ENCODE peak calls at places on chromosomes 7 and 10, in five cellular contexts. G is heart left ventricle, J is HuH-7.5, H is BJ, S is fibroblast of lung. O is an unnamed sample.

GRCh38 chr7:17298840-17299476 is 506 bp downstream of the AHR start:
- DNase-seq in H (no peak), J (peak), G (peak), S (peak), O (peak)

GRCh38 chr10:99520040-99520803 is 12.5 kb upstream of the NKX2-3 start:
- DNase-seq in H (no peak), J (peak), S (no peak), G (no peak), O (no peak)

GRCh38 chr10:44184633-44185314 is 200.1 kb downstream of the CXCL12 start:
- DNase-seq in G (no peak), H (no peak), S (no peak), J (no peak), O (no peak)

GRCh38 chr7:42493436-42494198 is 256.6 kb upstream of the GLI3 start:
- DNase-seq in S (peak), J (no peak), G (peak), H (peak), O (peak)

GRCh38 chr7:24721378-24722030 is 35.8 kb downstream of the GSDME start:
- DNase-seq in S (no peak), H (no peak), J (no peak), G (no peak), O (no peak)

GRCh38 chr7:499853-500485 is 19.7 kb downstream of the PDGFA start:
- DNase-seq in S (no peak), J (no peak), H (no peak), G (peak), O (no peak)

GRCh38 chr10:27890971-27891370 is 107.9 kb downstream of the ODAD2 start:
- DNase-seq in S (peak), G (no peak), H (no peak), J (no peak), O (no peak)

GRCh38 chr10:29795856-29796255 is 161.1 kb upstream of the SVIL start:
- DNase-seq in G (no peak), S (peak), J (no peak), H (peak), O (peak)

GRCh38 chr10:69948261-69948660 is 104.4 kb upstream of the MACROH2A2 start:
- DNase-seq in G (no peak), J (no peak), S (no peak), H (no peak), O (no peak)

GRCh38 chr10:24552346-24553016 is 171.2 kb downstream of the ARHGAP21 start:
- DNase-seq in H (no peak), G (no peak), J (peak), S (no peak), O (no peak)

GRCh38 chr7:107882766-107883165 is 8.2 kb upstream of the DLD start:
- DNase-seq in S (no peak), H (no peak), J (no peak), G (no peak), O (no peak)

GRCh38 chr10:114044251-114045070 is 795 bp downstream of the ADRB1 start:
- DNase-seq in H (no peak), S (no peak), J (peak), G (peak), O (no peak)

GRCh38 chr10:106765355-106765754 is 399.2 kb downstream of the SORCS1 start:
- DNase-seq in G (no peak), H (no peak), S (no peak), J (no peak), O (no peak)

O was measured in uterus.